ENCODE peak calls at places on chromosomes 16 and 17, in eight cellular contexts. One of them, this sample, is unnamed.

GRCh38 chr17:28078443-28079229 is 36.2 kb downstream of the NLK start:
- DNase-seq in trophoblast cell: no peak
- DNase-seq in fibroblast of pulmonary artery: peak; percentile 34
- DNase-seq in GM03348: no peak
- DNase-seq in EL: no peak
- DNase-seq in DMS153: no peak
- DNase-seq in activated T-helper 9 cell treated with anti-CD3 and anti-CD28 coated beads, Interleukin-2, amount 50 U/mL, for 16 hours: no peak
- DNase-seq in A172: no peak
- DNase-seq in this sample: no peak

GRCh38 chr16:26531290-26531730 is 535.4 kb upstream of the C16orf82 start:
- DNase-seq in trophoblast cell: no peak
- DNase-seq in fibroblast of pulmonary artery: no peak
- DNase-seq in GM03348: no peak
- DNase-seq in EL: no peak
- DNase-seq in DMS153: no peak
- DNase-seq in activated T-helper 9 cell treated with anti-CD3 and anti-CD28 coated beads, Interleukin-2, amount 50 U/mL, for 16 hours: no peak
- DNase-seq in A172: no peak
- DNase-seq in this sample: no peak

GRCh38 chr17:82236142-82236971 is 7.5 kb downstream of the SLC16A3 start:
- DNase-seq in trophoblast cell: peak; percentile 59
- DNase-seq in fibroblast of pulmonary artery: peak; percentile 54
- DNase-seq in GM03348: peak; percentile 65
- DNase-seq in EL: no peak
- DNase-seq in DMS153: peak; percentile 63
- DNase-seq in activated T-helper 9 cell treated with anti-CD3 and anti-CD28 coated beads, Interleukin-2, amount 50 U/mL, for 16 hours: peak; percentile 65
- DNase-seq in A172: peak; percentile 65
- DNase-seq in this sample: peak; percentile 72

GRCh38 chr17:18045691-18046090 is 6.5 kb downstream of the GID4 start:
- DNase-seq in trophoblast cell: no peak
- DNase-seq in fibroblast of pulmonary artery: no peak
- DNase-seq in GM03348: no peak
- DNase-seq in EL: no peak
- DNase-seq in DMS153: no peak
- DNase-seq in activated T-helper 9 cell treated with anti-CD3 and anti-CD28 coated beads, Interleukin-2, amount 50 U/mL, for 16 hours: no peak
- DNase-seq in A172: no peak
- DNase-seq in this sample: no peak

GRCh38 chr16:87233928-87234327 is 83.3 kb downstream of the C16orf95 start:
- DNase-seq in trophoblast cell: no peak
- DNase-seq in fibroblast of pulmonary artery: peak; percentile 57
- DNase-seq in GM03348: peak; percentile 64
- DNase-seq in EL: peak; percentile 38
- DNase-seq in DMS153: no peak
- DNase-seq in activated T-helper 9 cell treated with anti-CD3 and anti-CD28 coated beads, Interleukin-2, amount 50 U/mL, for 16 hours: no peak
- DNase-seq in A172: no peak
- DNase-seq in this sample: peak; percentile 47

GRCh38 chr17:74497471-74497870 is 31.0 kb downstream of the CD300A start:
- DNase-seq in trophoblast cell: no peak
- DNase-seq in fibroblast of pulmonary artery: no peak
- DNase-seq in GM03348: peak; percentile 0
- DNase-seq in EL: no peak
- DNase-seq in DMS153: no peak
- DNase-seq in activated T-helper 9 cell treated with anti-CD3 and anti-CD28 coated beads, Interleukin-2, amount 50 U/mL, for 16 hours: no peak
- DNase-seq in A172: no peak
- DNase-seq in this sample: no peak

GRCh38 chr16:51151435-51151950 is 423 bp upstream of the SALL1 start:
- DNase-seq in trophoblast cell: no peak
- DNase-seq in fibroblast of pulmonary artery: peak; percentile 79
- DNase-seq in GM03348: peak; percentile 79
- DNase-seq in EL: peak; percentile 74
- DNase-seq in DMS153: peak; percentile 45
- DNase-seq in activated T-helper 9 cell treated with anti-CD3 and anti-CD28 coated beads, Interleukin-2, amount 50 U/mL, for 16 hours: no peak
- DNase-seq in A172: peak; percentile 51
- DNase-seq in this sample: peak; percentile 87

GRCh38 chr16:74698220-74698619 is 2.4 kb downstream of the MLKL start:
- DNase-seq in trophoblast cell: no peak
- DNase-seq in fibroblast of pulmonary artery: no peak
- DNase-seq in GM03348: no peak
- DNase-seq in EL: peak; percentile 22
- DNase-seq in DMS153: no peak
- DNase-seq in activated T-helper 9 cell treated with anti-CD3 and anti-CD28 coated beads, Interleukin-2, amount 50 U/mL, for 16 hours: no peak
- DNase-seq in A172: no peak
- DNase-seq in this sample: peak; percentile 3

GRCh38 chr16:1474471-1474795 is 395 bp downstream of the CLCN7 start:
- DNase-seq in trophoblast cell: no peak
- DNase-seq in fibroblast of pulmonary artery: no peak
- DNase-seq in GM03348: peak; percentile 59
- DNase-seq in EL: no peak
- DNase-seq in DMS153: no peak
- DNase-seq in activated T-helper 9 cell treated with anti-CD3 and anti-CD28 coated beads, Interleukin-2, amount 50 U/mL, for 16 hours: no peak
- DNase-seq in A172: no peak
- DNase-seq in this sample: peak; percentile 27

GRCh38 chr17:38572665-38573365 is 32.9 kb downstream of the SRCIN1 start:
- DNase-seq in trophoblast cell: peak; percentile 17
- DNase-seq in fibroblast of pulmonary artery: no peak
- DNase-seq in GM03348: peak; percentile 42
- DNase-seq in EL: no peak
- DNase-seq in DMS153: peak; percentile 29
- DNase-seq in activated T-helper 9 cell treated with anti-CD3 and anti-CD28 coated beads, Interleukin-2, amount 50 U/mL, for 16 hours: no peak
- DNase-seq in A172: no peak
- DNase-seq in this sample: no peak

GRCh38 chr16:67486805-67487204 is 3.5 kb upstream of the AGRP start:
- DNase-seq in trophoblast cell: no peak
- DNase-seq in fibroblast of pulmonary artery: peak; percentile 36
- DNase-seq in GM03348: no peak
- DNase-seq in EL: no peak
- DNase-seq in DMS153: no peak
- DNase-seq in activated T-helper 9 cell treated with anti-CD3 and anti-CD28 coated beads, Interleukin-2, amount 50 U/mL, for 16 hours: no peak
- DNase-seq in A172: no peak
- DNase-seq in this sample: peak; percentile 30

GRCh38 chr16:64657316-64658011 is 464.4 kb downstream of the CDH11 start:
- DNase-seq in trophoblast cell: no peak
- DNase-seq in fibroblast of pulmonary artery: peak; percentile 20
- DNase-seq in GM03348: peak; percentile 34
- DNase-seq in EL: no peak
- DNase-seq in DMS153: no peak
- DNase-seq in activated T-helper 9 cell treated with anti-CD3 and anti-CD28 coated beads, Interleukin-2, amount 50 U/mL, for 16 hours: no peak
- DNase-seq in A172: peak; percentile 2
- DNase-seq in this sample: no peak

GRCh38 chr16:67228905-67229304 is 2.0 kb downstream of the TMEM208 start:
- DNase-seq in trophoblast cell: no peak
- DNase-seq in fibroblast of pulmonary artery: no peak
- DNase-seq in GM03348: no peak
- DNase-seq in EL: no peak
- DNase-seq in DMS153: no peak
- DNase-seq in activated T-helper 9 cell treated with anti-CD3 and anti-CD28 coated beads, Interleukin-2, amount 50 U/mL, for 16 hours: no peak
- DNase-seq in A172: no peak
- DNase-seq in this sample: no peak

GRCh38 chr16:22217890-22218730 is 12.0 kb downstream of the EEF2K start:
- DNase-seq in trophoblast cell: no peak
- DNase-seq in fibroblast of pulmonary artery: no peak
- DNase-seq in GM03348: no peak
- DNase-seq in EL: no peak
- DNase-seq in DMS153: no peak
- DNase-seq in activated T-helper 9 cell treated with anti-CD3 and anti-CD28 coated beads, Interleukin-2, amount 50 U/mL, for 16 hours: no peak
- DNase-seq in A172: no peak
- DNase-seq in this sample: peak; percentile 44

GRCh38 chr17:62064029-62064790 is 868 bp downstream of the MED13 start:
- DNase-seq in trophoblast cell: peak; percentile 61
- DNase-seq in fibroblast of pulmonary artery: peak; percentile 27
- DNase-seq in GM03348: no peak
- DNase-seq in EL: peak; percentile 29
- DNase-seq in DMS153: no peak
- DNase-seq in activated T-helper 9 cell treated with anti-CD3 and anti-CD28 coated beads, Interleukin-2, amount 50 U/mL, for 16 hours: no peak
- DNase-seq in A172: peak; percentile 23
- DNase-seq in this sample: no peak

GRCh38 chr17:28567604-28568003 is 3.7 kb downstream of the PIGS start:
- DNase-seq in trophoblast cell: no peak
- DNase-seq in fibroblast of pulmonary artery: no peak
- DNase-seq in GM03348: no peak
- DNase-seq in EL: no peak
- DNase-seq in DMS153: no peak
- DNase-seq in activated T-helper 9 cell treated with anti-CD3 and anti-CD28 coated beads, Interleukin-2, amount 50 U/mL, for 16 hours: no peak
- DNase-seq in A172: no peak
- DNase-seq in this sample: no peak

GRCh38 chr16:20747030-20747816 is 5.6 kb upstream of the THUMPD1 start:
- DNase-seq in trophoblast cell: no peak
- DNase-seq in fibroblast of pulmonary artery: no peak
- DNase-seq in GM03348: no peak
- DNase-seq in EL: no peak
- DNase-seq in DMS153: no peak
- DNase-seq in activated T-helper 9 cell treated with anti-CD3 and anti-CD28 coated beads, Interleukin-2, amount 50 U/mL, for 16 hours: no peak
- DNase-seq in A172: no peak
- DNase-seq in this sample: no peak

GRCh38 chr17:74108126-74108705 is 95.3 kb upstream of the RPL38 start:
- DNase-seq in trophoblast cell: peak; percentile 39
- DNase-seq in fibroblast of pulmonary artery: no peak
- DNase-seq in GM03348: no peak
- DNase-seq in EL: no peak
- DNase-seq in DMS153: no peak
- DNase-seq in activated T-helper 9 cell treated with anti-CD3 and anti-CD28 coated beads, Interleukin-2, amount 50 U/mL, for 16 hours: no peak
- DNase-seq in A172: no peak
- DNase-seq in this sample: no peak

GRCh38 chr17:19335951-19336631 is 26.4 kb downstream of the B9D1 start:
- DNase-seq in trophoblast cell: no peak
- DNase-seq in fibroblast of pulmonary artery: no peak
- DNase-seq in GM03348: no peak
- DNase-seq in EL: no peak
- DNase-seq in DMS153: no peak
- DNase-seq in activated T-helper 9 cell treated with anti-CD3 and anti-CD28 coated beads, Interleukin-2, amount 50 U/mL, for 16 hours: no peak
- DNase-seq in A172: no peak
- DNase-seq in this sample: no peak

GRCh38 chr17:29197516-29198272 is 17.5 kb upstream of the MYO18A start:
- DNase-seq in trophoblast cell: no peak
- DNase-seq in fibroblast of pulmonary artery: no peak
- DNase-seq in GM03348: no peak
- DNase-seq in EL: no peak
- DNase-seq in DMS153: no peak
- DNase-seq in activated T-helper 9 cell treated with anti-CD3 and anti-CD28 coated beads, Interleukin-2, amount 50 U/mL, for 16 hours: no peak
- DNase-seq in A172: no peak
- DNase-seq in this sample: no peak

GRCh38 chr17:45289316-45290268 is 27.2 kb downstream of the MAP3K14 start:
- DNase-seq in trophoblast cell: peak; percentile 33
- DNase-seq in fibroblast of pulmonary artery: no peak
- DNase-seq in GM03348: no peak
- DNase-seq in EL: no peak
- DNase-seq in DMS153: no peak
- DNase-seq in activated T-helper 9 cell treated with anti-CD3 and anti-CD28 coated beads, Interleukin-2, amount 50 U/mL, for 16 hours: no peak
- DNase-seq in A172: peak; percentile 40
- DNase-seq in this sample: no peak

GRCh38 chr16:2213817-2214720 is 571 bp downstream of the PGP start:
- DNase-seq in trophoblast cell: no peak
- DNase-seq in fibroblast of pulmonary artery: no peak
- DNase-seq in GM03348: no peak
- DNase-seq in EL: peak; percentile 31
- DNase-seq in DMS153: no peak
- DNase-seq in activated T-helper 9 cell treated with anti-CD3 and anti-CD28 coated beads, Interleukin-2, amount 50 U/mL, for 16 hours: no peak
- DNase-seq in A172: no peak
- DNase-seq in this sample: peak; percentile 39

GRCh38 chr17:32930512-32930911 is 2.6 kb downstream of the TMEM98 start:
- DNase-seq in trophoblast cell: no peak
- DNase-seq in fibroblast of pulmonary artery: no peak
- DNase-seq in GM03348: no peak
- DNase-seq in EL: no peak
- DNase-seq in DMS153: no peak
- DNase-seq in activated T-helper 9 cell treated with anti-CD3 and anti-CD28 coated beads, Interleukin-2, amount 50 U/mL, for 16 hours: no peak
- DNase-seq in A172: no peak
- DNase-seq in this sample: no peak

GRCh38 chr17:58513913-58514794 is at the start of gene MTMR4:
- DNase-seq in trophoblast cell: peak; percentile 87
- DNase-seq in fibroblast of pulmonary artery: peak; percentile 67
- DNase-seq in GM03348: peak; percentile 96
- DNase-seq in EL: peak; percentile 82
- DNase-seq in DMS153: peak; percentile 68
- DNase-seq in activated T-helper 9 cell treated with anti-CD3 and anti-CD28 coated beads, Interleukin-2, amount 50 U/mL, for 16 hours: peak; percentile 66
- DNase-seq in A172: peak; percentile 66
- DNase-seq in this sample: peak; percentile 91

GRCh38 chr16:31128711-31129567 is 6.6 kb downstream of the PRSS8 start:
- DNase-seq in trophoblast cell: peak; percentile 25
- DNase-seq in fibroblast of pulmonary artery: no peak
- DNase-seq in GM03348: no peak
- DNase-seq in EL: no peak
- DNase-seq in DMS153: no peak
- DNase-seq in activated T-helper 9 cell treated with anti-CD3 and anti-CD28 coated beads, Interleukin-2, amount 50 U/mL, for 16 hours: no peak
- DNase-seq in A172: no peak
- DNase-seq in this sample: no peak

GRCh38 chr17:6098466-6099180 is 28.4 kb downstream of the WSCD1 start:
- DNase-seq in trophoblast cell: no peak
- DNase-seq in fibroblast of pulmonary artery: peak; percentile 7
- DNase-seq in GM03348: no peak
- DNase-seq in EL: no peak
- DNase-seq in DMS153: no peak
- DNase-seq in activated T-helper 9 cell treated with anti-CD3 and anti-CD28 coated beads, Interleukin-2, amount 50 U/mL, for 16 hours: no peak
- DNase-seq in A172: no peak
- DNase-seq in this sample: peak; percentile 18

GRCh38 chr16:62678796-62679195 is 642.6 kb upstream of the CDH8 start:
- DNase-seq in trophoblast cell: no peak
- DNase-seq in fibroblast of pulmonary artery: no peak
- DNase-seq in GM03348: no peak
- DNase-seq in EL: no peak
- DNase-seq in DMS153: no peak
- DNase-seq in activated T-helper 9 cell treated with anti-CD3 and anti-CD28 coated beads, Interleukin-2, amount 50 U/mL, for 16 hours: no peak
- DNase-seq in A172: no peak
- DNase-seq in this sample: no peak

GRCh38 chr16:89737341-89738071 is 16.2 kb downstream of the ZNF276 start:
- DNase-seq in trophoblast cell: no peak
- DNase-seq in fibroblast of pulmonary artery: no peak
- DNase-seq in GM03348: no peak
- DNase-seq in EL: no peak
- DNase-seq in DMS153: no peak
- DNase-seq in activated T-helper 9 cell treated with anti-CD3 and anti-CD28 coated beads, Interleukin-2, amount 50 U/mL, for 16 hours: no peak
- DNase-seq in A172: no peak
- DNase-seq in this sample: no peak

This sample was measured in foreskin fibroblast.